ENCODE peak calls at places on chromosomes 6 and 20, in five cellular contexts. One of them, this sample, is unnamed.

GRCh38 chr6:119308048-119308570 is 41.5 kb downstream of the MAN1A1 start:
- DNase-seq in NCI-H2029: no peak
- DNase-seq in mucosa of gallbladder: no peak
- DNase-seq in lung microvascular endothelial cell: peak; percentile 62
- DNase-seq in NCI-H82: no peak
- DNase-seq in this sample: peak; percentile 37

GRCh38 chr6:151494235-151494950 is 576 bp downstream of the CCDC170 start:
- DNase-seq in lung microvascular endothelial cell: peak; percentile 44
- DNase-seq in NCI-H82: peak; percentile 50
- DNase-seq in mucosa of gallbladder: peak; percentile 42
- DNase-seq in NCI-H2029: no peak
- DNase-seq in this sample: peak; percentile 77

GRCh38 chr6:20632696-20633095 is 98.4 kb downstream of the CDKAL1 start:
- DNase-seq in lung microvascular endothelial cell: no peak
- DNase-seq in mucosa of gallbladder: no peak
- DNase-seq in NCI-H2029: peak; percentile 59
- DNase-seq in NCI-H82: no peak
- DNase-seq in this sample: peak; percentile 53

GRCh38 chr6:38052035-38052434 is 232.5 kb downstream of the ZFAND3 start:
- DNase-seq in NCI-H82: no peak
- DNase-seq in NCI-H2029: no peak
- DNase-seq in lung microvascular endothelial cell: no peak
- DNase-seq in mucosa of gallbladder: no peak
- DNase-seq in this sample: no peak

GRCh38 chr6:99603421-99604160 is 3.0 kb upstream of the PRDM13 start:
- DNase-seq in lung microvascular endothelial cell: peak; percentile 36
- DNase-seq in NCI-H2029: peak; percentile 22
- DNase-seq in NCI-H82: peak; percentile 87
- DNase-seq in mucosa of gallbladder: no peak
- DNase-seq in this sample: peak; percentile 73

GRCh38 chr20:47843886-47844567 is 58.7 kb upstream of the SULF2 start:
- DNase-seq in mucosa of gallbladder: no peak
- DNase-seq in NCI-H2029: no peak
- DNase-seq in lung microvascular endothelial cell: no peak
- DNase-seq in NCI-H82: no peak
- DNase-seq in this sample: no peak

GRCh38 chr6:105326838-105327745 is 75.8 kb downstream of the PREP start:
- DNase-seq in NCI-H2029: peak; percentile 88
- DNase-seq in NCI-H82: no peak
- DNase-seq in lung microvascular endothelial cell: peak; percentile 37
- DNase-seq in mucosa of gallbladder: no peak
- DNase-seq in this sample: peak; percentile 17

GRCh38 chr20:35359335-35359997 is 52.3 kb downstream of the UQCC1 start:
- DNase-seq in NCI-H2029: peak; percentile 21
- DNase-seq in NCI-H82: peak; percentile 12
- DNase-seq in mucosa of gallbladder: peak; percentile 13
- DNase-seq in lung microvascular endothelial cell: no peak
- DNase-seq in this sample: no peak

GRCh38 chr6:33430991-33431879 is 11.4 kb downstream of the SYNGAP1 start:
- DNase-seq in NCI-H2029: peak; percentile 39
- DNase-seq in lung microvascular endothelial cell: peak; percentile 74
- DNase-seq in mucosa of gallbladder: peak; percentile 46
- DNase-seq in NCI-H82: peak; percentile 81
- DNase-seq in this sample: peak; percentile 56

GRCh38 chr20:51014797-51015722 is 7.8 kb downstream of the KCNG1 start:
- DNase-seq in NCI-H82: peak; percentile 94
- DNase-seq in mucosa of gallbladder: peak; percentile 47
- DNase-seq in lung microvascular endothelial cell: peak; percentile 61
- DNase-seq in NCI-H2029: peak; percentile 19
- DNase-seq in this sample: peak; percentile 38

GRCh38 chr6:131914967-131915751 is 36.0 kb downstream of the CCN2 start:
- DNase-seq in NCI-H82: peak; percentile 78
- DNase-seq in NCI-H2029: peak; percentile 1
- DNase-seq in lung microvascular endothelial cell: peak; percentile 82
- DNase-seq in mucosa of gallbladder: peak; percentile 78
- DNase-seq in this sample: peak; percentile 79

GRCh38 chr20:19964289-19965263 is 52.6 kb upstream of the NAA20 start:
- DNase-seq in mucosa of gallbladder: peak; percentile 83
- DNase-seq in lung microvascular endothelial cell: peak; percentile 85
- DNase-seq in NCI-H82: no peak
- DNase-seq in NCI-H2029: peak; percentile 11
- DNase-seq in this sample: peak; percentile 86

GRCh38 chr20:62364911-62365736 is 2.0 kb downstream of the LAMA5 start:
- DNase-seq in lung microvascular endothelial cell: peak; percentile 59
- DNase-seq in mucosa of gallbladder: no peak
- DNase-seq in NCI-H2029: no peak
- DNase-seq in NCI-H82: no peak
- DNase-seq in this sample: no peak

GRCh38 chr6:164007881-164008280 is 593.4 kb downstream of the QKI start:
- DNase-seq in lung microvascular endothelial cell: no peak
- DNase-seq in NCI-H2029: no peak
- DNase-seq in NCI-H82: no peak
- DNase-seq in mucosa of gallbladder: no peak
- DNase-seq in this sample: no peak

GRCh38 chr6:145688493-145688905 is 46.8 kb downstream of the EPM2A start:
- DNase-seq in NCI-H82: no peak
- DNase-seq in mucosa of gallbladder: no peak
- DNase-seq in NCI-H2029: no peak
- DNase-seq in lung microvascular endothelial cell: peak; percentile 58
- DNase-seq in this sample: peak; percentile 73

GRCh38 chr6:85516168-85516567 is 66.3 kb downstream of the NT5E start:
- DNase-seq in NCI-H82: no peak
- DNase-seq in mucosa of gallbladder: no peak
- DNase-seq in lung microvascular endothelial cell: no peak
- DNase-seq in NCI-H2029: no peak
- DNase-seq in this sample: no peak

GRCh38 chr20:3156811-3157619 is 2.6 kb downstream of the FASTKD5 start:
- DNase-seq in mucosa of gallbladder: no peak
- DNase-seq in NCI-H2029: no peak
- DNase-seq in NCI-H82: no peak
- DNase-seq in lung microvascular endothelial cell: no peak
- DNase-seq in this sample: no peak

GRCh38 chr20:38951611-38952010 is 10.5 kb upstream of the DHX35 start:
- DNase-seq in mucosa of gallbladder: no peak
- DNase-seq in lung microvascular endothelial cell: no peak
- DNase-seq in NCI-H2029: no peak
- DNase-seq in NCI-H82: no peak
- DNase-seq in this sample: no peak

GRCh38 chr6:32692019-32692418 is 25.6 kb upstream of the HLA-DQB1 start:
- DNase-seq in mucosa of gallbladder: peak; percentile 33
- DNase-seq in lung microvascular endothelial cell: no peak
- DNase-seq in NCI-H2029: no peak
- DNase-seq in NCI-H82: peak; percentile 63
- DNase-seq in this sample: peak; percentile 89

GRCh38 chr20:1761116-1761515 is 103.5 kb upstream of the SIRPG start:
- DNase-seq in mucosa of gallbladder: peak; percentile 26
- DNase-seq in NCI-H82: no peak
- DNase-seq in lung microvascular endothelial cell: peak; percentile 76
- DNase-seq in NCI-H2029: no peak
- DNase-seq in this sample: no peak

GRCh38 chr6:95280690-95281273 is 296.6 kb upstream of the MANEA start:
- DNase-seq in NCI-H2029: no peak
- DNase-seq in lung microvascular endothelial cell: no peak
- DNase-seq in mucosa of gallbladder: no peak
- DNase-seq in NCI-H82: peak; percentile 89
- DNase-seq in this sample: peak; percentile 65

This sample was measured in DMS53.